ENCODE peak calls at places on chromosomes 5 and 9, in eight cellular contexts. One of them, this sample, is unnamed.

GRCh38 chr5:78492650-78493049 is 132.2 kb downstream of the SCAMP1 start:
- DNase-seq in dermis blood vessel endothelial cell: no peak
- DNase-seq in RWPE1: no peak
- DNase-seq in stimulated activated CD4-positive, alpha-beta T cell treated with anti-CD3 and anti-CD28 coated beads, Interleukin-12 subunit alpha, Interleukin-12 subunit beta, amount 100 ng/mL, for 24 hours: no peak
- DNase-seq in T-cell: no peak
- DNase-seq in HuH-7.5: no peak
- DNase-seq in activated CD4-positive, alpha-beta memory T cell treated with anti-CD3 and anti-CD28 coated beads, Interleukin-2, amount 10 ng/mL, durations not matched to agents 7 days and 5 days: no peak
- DNase-seq in glutamatergic neuron: no peak
- DNase-seq in this sample: no peak

GRCh38 chr5:2740051-2740848 is 11.2 kb downstream of the IRX2 start:
- DNase-seq in stimulated activated CD4-positive, alpha-beta T cell treated with anti-CD3 and anti-CD28 coated beads, Interleukin-12 subunit alpha, Interleukin-12 subunit beta, amount 100 ng/mL, for 24 hours: no peak
- DNase-seq in activated CD4-positive, alpha-beta memory T cell treated with anti-CD3 and anti-CD28 coated beads, Interleukin-2, amount 10 ng/mL, durations not matched to agents 7 days and 5 days: no peak
- DNase-seq in dermis blood vessel endothelial cell: no peak
- DNase-seq in T-cell: no peak
- DNase-seq in glutamatergic neuron: peak
- DNase-seq in HuH-7.5: no peak
- DNase-seq in RWPE1: no peak
- DNase-seq in this sample: no peak

GRCh38 chr5:103232393-103232999 is 26.1 kb upstream of the MACIR start:
- DNase-seq in glutamatergic neuron: no peak
- DNase-seq in stimulated activated CD4-positive, alpha-beta T cell treated with anti-CD3 and anti-CD28 coated beads, Interleukin-12 subunit alpha, Interleukin-12 subunit beta, amount 100 ng/mL, for 24 hours: no peak
- DNase-seq in T-cell: no peak
- DNase-seq in RWPE1: peak
- DNase-seq in activated CD4-positive, alpha-beta memory T cell treated with anti-CD3 and anti-CD28 coated beads, Interleukin-2, amount 10 ng/mL, durations not matched to agents 7 days and 5 days: no peak
- DNase-seq in HuH-7.5: peak
- DNase-seq in dermis blood vessel endothelial cell: peak
- DNase-seq in this sample: no peak

GRCh38 chr5:125199968-125200841 is 453.8 kb upstream of the ZNF608 start:
- DNase-seq in HuH-7.5: no peak
- DNase-seq in stimulated activated CD4-positive, alpha-beta T cell treated with anti-CD3 and anti-CD28 coated beads, Interleukin-12 subunit alpha, Interleukin-12 subunit beta, amount 100 ng/mL, for 24 hours: no peak
- DNase-seq in activated CD4-positive, alpha-beta memory T cell treated with anti-CD3 and anti-CD28 coated beads, Interleukin-2, amount 10 ng/mL, durations not matched to agents 7 days and 5 days: no peak
- DNase-seq in dermis blood vessel endothelial cell: no peak
- DNase-seq in glutamatergic neuron: peak
- DNase-seq in T-cell: no peak
- DNase-seq in RWPE1: no peak
- DNase-seq in this sample: no peak

GRCh38 chr5:14249258-14250093 is 106.3 kb downstream of the TRIO start:
- DNase-seq in T-cell: no peak
- DNase-seq in activated CD4-positive, alpha-beta memory T cell treated with anti-CD3 and anti-CD28 coated beads, Interleukin-2, amount 10 ng/mL, durations not matched to agents 7 days and 5 days: no peak
- DNase-seq in stimulated activated CD4-positive, alpha-beta T cell treated with anti-CD3 and anti-CD28 coated beads, Interleukin-12 subunit alpha, Interleukin-12 subunit beta, amount 100 ng/mL, for 24 hours: no peak
- DNase-seq in HuH-7.5: no peak
- DNase-seq in dermis blood vessel endothelial cell: no peak
- DNase-seq in glutamatergic neuron: no peak
- DNase-seq in RWPE1: no peak
- DNase-seq in this sample: no peak

GRCh38 chr5:138981131-138981530 is 106.0 kb upstream of the LRRTM2 start:
- DNase-seq in T-cell: no peak
- DNase-seq in RWPE1: no peak
- DNase-seq in HuH-7.5: no peak
- DNase-seq in glutamatergic neuron: no peak
- DNase-seq in activated CD4-positive, alpha-beta memory T cell treated with anti-CD3 and anti-CD28 coated beads, Interleukin-2, amount 10 ng/mL, durations not matched to agents 7 days and 5 days: no peak
- DNase-seq in stimulated activated CD4-positive, alpha-beta T cell treated with anti-CD3 and anti-CD28 coated beads, Interleukin-12 subunit alpha, Interleukin-12 subunit beta, amount 100 ng/mL, for 24 hours: no peak
- DNase-seq in dermis blood vessel endothelial cell: no peak
- DNase-seq in this sample: no peak

GRCh38 chr9:21081999-21082398 is 4.3 kb upstream of the IFNB1 start:
- DNase-seq in activated CD4-positive, alpha-beta memory T cell treated with anti-CD3 and anti-CD28 coated beads, Interleukin-2, amount 10 ng/mL, durations not matched to agents 7 days and 5 days: no peak
- DNase-seq in dermis blood vessel endothelial cell: no peak
- DNase-seq in HuH-7.5: no peak
- DNase-seq in T-cell: no peak
- DNase-seq in RWPE1: no peak
- DNase-seq in glutamatergic neuron: no peak
- DNase-seq in stimulated activated CD4-positive, alpha-beta T cell treated with anti-CD3 and anti-CD28 coated beads, Interleukin-12 subunit alpha, Interleukin-12 subunit beta, amount 100 ng/mL, for 24 hours: no peak
- DNase-seq in this sample: no peak

GRCh38 chr9:12511726-12512125 is 181.5 kb upstream of the TYRP1 start:
- DNase-seq in stimulated activated CD4-positive, alpha-beta T cell treated with anti-CD3 and anti-CD28 coated beads, Interleukin-12 subunit alpha, Interleukin-12 subunit beta, amount 100 ng/mL, for 24 hours: no peak
- DNase-seq in T-cell: no peak
- DNase-seq in activated CD4-positive, alpha-beta memory T cell treated with anti-CD3 and anti-CD28 coated beads, Interleukin-2, amount 10 ng/mL, durations not matched to agents 7 days and 5 days: no peak
- DNase-seq in HuH-7.5: no peak
- DNase-seq in glutamatergic neuron: no peak
- DNase-seq in dermis blood vessel endothelial cell: no peak
- DNase-seq in RWPE1: no peak
- DNase-seq in this sample: no peak

GRCh38 chr5:95281211-95281610 is 3.7 kb downstream of the MCTP1 start:
- DNase-seq in RWPE1: peak
- DNase-seq in dermis blood vessel endothelial cell: peak
- DNase-seq in activated CD4-positive, alpha-beta memory T cell treated with anti-CD3 and anti-CD28 coated beads, Interleukin-2, amount 10 ng/mL, durations not matched to agents 7 days and 5 days: no peak
- DNase-seq in glutamatergic neuron: no peak
- DNase-seq in HuH-7.5: no peak
- DNase-seq in stimulated activated CD4-positive, alpha-beta T cell treated with anti-CD3 and anti-CD28 coated beads, Interleukin-12 subunit alpha, Interleukin-12 subunit beta, amount 100 ng/mL, for 24 hours: no peak
- DNase-seq in T-cell: no peak
- DNase-seq in this sample: no peak

GRCh38 chr5:38794986-38795385 is 50.8 kb upstream of the OSMR start:
- DNase-seq in stimulated activated CD4-positive, alpha-beta T cell treated with anti-CD3 and anti-CD28 coated beads, Interleukin-12 subunit alpha, Interleukin-12 subunit beta, amount 100 ng/mL, for 24 hours: no peak
- DNase-seq in dermis blood vessel endothelial cell: no peak
- DNase-seq in glutamatergic neuron: no peak
- DNase-seq in activated CD4-positive, alpha-beta memory T cell treated with anti-CD3 and anti-CD28 coated beads, Interleukin-2, amount 10 ng/mL, durations not matched to agents 7 days and 5 days: no peak
- DNase-seq in HuH-7.5: no peak
- DNase-seq in T-cell: no peak
- DNase-seq in RWPE1: no peak
- DNase-seq in this sample: no peak